ENCODE peak calls at places on chromosomes 6 and 20, in four cellular contexts. X, B, N and F are unnamed samples.

GRCh38 chr6:159966981-159967380 is 1.9 kb upstream of the IGF2R start:
- DNase-seq in N (peak), B (no peak), X (no peak), F (peak)

GRCh38 chr6:126721581-126722145 is 381.7 kb downstream of the CENPW start:
- DNase-seq in N (peak), B (peak), X (peak), F (peak)

GRCh38 chr6:14693301-14694192 is 552.3 kb upstream of the JARID2 start:
- DNase-seq in B (no peak), X (no peak), N (no peak), F (no peak)

GRCh38 chr6:167750956-167751358 is 75.8 kb upstream of the AFDN start:
- DNase-seq in N (no peak), X (no peak), B (no peak), F (no peak)

GRCh38 chr6:53765270-53765669 is 29.5 kb upstream of the LRRC1 start:
- DNase-seq in X (no peak), N (no peak), B (no peak), F (no peak)

GRCh38 chr6:162684961-162685360 is 42.6 kb downstream of the PRKN start:
- DNase-seq in X (no peak), B (no peak), N (no peak), F (no peak)

GRCh38 chr6:116327803-116328527 is 42.8 kb upstream of the DSE start:
- DNase-seq in X (peak), N (no peak), B (no peak), F (no peak)

GRCh38 chr6:134674562-134674961 is 275.3 kb downstream of the ALDH8A1 start:
- DNase-seq in X (no peak), B (no peak), N (no peak), F (no peak)

GRCh38 chr6:83928286-83928685 is 68.8 kb downstream of the CYB5R4 start:
- DNase-seq in N (no peak), X (no peak), B (no peak), F (no peak)

GRCh38 chr20:45959126-45959525 is 12.9 kb downstream of the ZNF335 start:
- DNase-seq in X (no peak), B (no peak), N (no peak), F (no peak)

GRCh38 chr6:139436521-139437348 is 62.3 kb upstream of the CITED2 start:
- DNase-seq in B (no peak), X (no peak), N (no peak), F (no peak)

GRCh38 chr20:19291818-19292132 is 79.3 kb downstream of the SLC24A3 start:
- DNase-seq in X (no peak), B (no peak), N (no peak), F (no peak)

GRCh38 chr6:157770946-157771345 is 52.1 kb upstream of the SNX9 start:
- DNase-seq in N (peak), X (peak), B (no peak), F (peak)

GRCh38 chr6:158567871-158568401 is 8.0 kb downstream of the TMEM181 start:
- DNase-seq in N (no peak), B (no peak), X (no peak), F (no peak)

GRCh38 chr6:87756858-87757257 is 54.8 kb upstream of the AKIRIN2 start:
- DNase-seq in B (peak), X (peak), N (peak), F (peak)

GRCh38 chr6:96907498-96907897 is 9.8 kb upstream of the NDUFAF4 start:
- DNase-seq in X (peak), N (peak), B (no peak), F (no peak)

GRCh38 chr6:108841377-108841855 is 6.8 kb upstream of the ARMC2 start:
- DNase-seq in X (no peak), N (no peak), B (no peak), F (no peak)

GRCh38 chr20:19806806-19807691 is 49.0 kb downstream of the RIN2 start:
- DNase-seq in B (no peak), X (peak), N (no peak), F (no peak)

GRCh38 chr20:37670426-37670825 is 23.4 kb upstream of the CTNNBL1 start:
- DNase-seq in B (no peak), X (no peak), N (no peak), F (no peak)

GRCh38 chr6:147322299-147323162 is 118.3 kb downstream of the STXBP5 start:
- DNase-seq in N (peak), B (no peak), X (peak), F (no peak)

GRCh38 chr6:11601776-11602605 is 64.4 kb downstream of the TMEM170B start:
- DNase-seq in X (no peak), N (no peak), B (no peak), F (no peak)

GRCh38 chr20:62258499-62259293 is 20.4 kb downstream of the OSBPL2 start:
- DNase-seq in N (peak), X (peak), B (peak), F (no peak)

GRCh38 chr6:474454-475185 is 83.1 kb downstream of the IRF4 start:
- DNase-seq in N (peak), X (no peak), B (no peak), F (no peak)

GRCh38 chr6:11428895-11429294 is 108.7 kb upstream of the TMEM170B start:
- DNase-seq in B (peak), N (peak), X (peak), F (no peak)

GRCh38 chr6:146472918-146473317 is 70.7 kb upstream of the RAB32 start:
- DNase-seq in X (no peak), N (no peak), B (no peak), F (no peak)

GRCh38 chr6:100099189-100100074 is 105.4 kb upstream of the MCHR2 start:
- DNase-seq in B (peak), N (peak), X (peak), F (peak)

GRCh38 chr20:10430000-10430466 is 4.0 kb downstream of the MKKS start:
- DNase-seq in N (peak), X (peak), B (no peak), F (peak)

GRCh38 chr20:896626-897025 is 19.5 kb downstream of the ANGPT4 start:
- DNase-seq in N (no peak), X (peak), B (no peak), F (no peak)

GRCh38 chr20:4919047-4919704 is 82.1 kb downstream of the SLC23A2 start:
- DNase-seq in B (no peak), N (no peak), X (no peak), F (no peak)

GRCh38 chr6:159852877-159853276 is 37.9 kb upstream of the MAS1 start:
- DNase-seq in X (peak), N (no peak), B (no peak), F (peak)

GRCh38 chr6:131998255-131998982 is 47.2 kb upstream of the CCN2 start:
- DNase-seq in N (peak), B (no peak), X (peak), F (no peak)

GRCh38 chr20:48667889-48668413 is 159.8 kb downstream of the PREX1 start:
- DNase-seq in X (peak), B (no peak), N (no peak), F (no peak)

GRCh38 chr6:6905961-6906518 is 201.7 kb upstream of the RREB1 start:
- DNase-seq in B (no peak), X (no peak), N (no peak), F (no peak)

GRCh38 chr20:51815383-51816076 is 13.2 kb upstream of the SALL4 start:
- DNase-seq in B (no peak), N (no peak), X (no peak), F (no peak)

GRCh38 chr6:31633447-31633846 is 12.9 kb downstream of the PRRC2A start:
- DNase-seq in X (no peak), B (no peak), N (no peak), F (no peak)

GRCh38 chr6:119986934-119987549 is 637.5 kb upstream of the MAN1A1 start:
- DNase-seq in X (no peak), B (no peak), N (no peak), F (no peak)

GRCh38 chr6:153214439-153214838 is 83.4 kb upstream of the RGS17 start:
- DNase-seq in X (no peak), B (no peak), N (peak), F (no peak)

GRCh38 chr6:17349437-17349836 is 44.0 kb upstream of the CAP2 start:
- DNase-seq in N (no peak), B (peak), X (no peak), F (no peak)